ENCODE peak calls at places on chromosomes 1 and 21, in nine cellular contexts. P is psoas muscle, A is left ventricle myocardium inferior, R is heart right ventricle, K is choroid plexus epithelial cell, V is cardiac fibroblast, Q is cardiac muscle cell, D is dorsolateral prefrontal cortex, O is stomach. G is an unnamed sample.
A peak's percentile ranks its signal among the peaks of the same experiment; 100 is the strongest.

GRCh38 chr1:231724876-231725647 is 98.5 kb downstream of the DISC1 start:
- DNase-seq in R (no peak), A (no peak), V (peak; percentile 81), D (no peak), P (no peak), O (no peak), Q (peak; percentile 83), K (peak; percentile 82), G (peak; percentile 77)

GRCh38 chr1:246142320-246142893 is 364.7 kb downstream of the SMYD3 start:
- DNase-seq in O (no peak), Q (peak; percentile 91), V (peak; percentile 100), K (peak; percentile 93), D (no peak), R (no peak), P (no peak), A (no peak), G (peak; percentile 89)

GRCh38 chr1:244970236-244970652 is 105.9 kb upstream of the HNRNPU start:
- DNase-seq in P (peak; percentile 90), R (peak; percentile 85), V (peak; percentile 80), O (peak; percentile 71), Q (peak; percentile 86), K (no peak), A (peak; percentile 81), D (peak; percentile 76), G (peak; percentile 78)

GRCh38 chr1:145935708-145936107 is 8.4 kb upstream of the RBM8A start:
- DNase-seq in A (no peak), K (no peak), P (no peak), R (no peak), V (no peak), O (no peak), D (no peak), Q (no peak), G (no peak)

GRCh38 chr1:58738873-58739272 is 39.0 kb upstream of the MYSM1 start:
- DNase-seq in Q (peak; percentile 53), V (no peak), K (no peak), D (no peak), R (no peak), A (no peak), O (no peak), P (no peak), G (no peak)

GRCh38 chr1:215923129-215923824 is 356.2 kb downstream of the KCTD3 start:
- DNase-seq in Q (no peak), V (no peak), A (no peak), D (no peak), K (peak; percentile 1), O (no peak), P (no peak), R (no peak), G (no peak)

GRCh38 chr1:231679109-231679508 is 52.5 kb downstream of the DISC1 start:
- DNase-seq in R (no peak), P (no peak), K (no peak), O (no peak), V (no peak), Q (no peak), A (no peak), D (no peak), G (no peak)

GRCh38 chr1:64543831-64544230 is 73.9 kb downstream of the CACHD1 start:
- DNase-seq in Q (no peak), R (no peak), P (peak; percentile 67), O (no peak), A (peak; percentile 17), V (peak; percentile 28), D (no peak), K (no peak), G (no peak)

GRCh38 chr1:239951518-239952130 is 140.1 kb upstream of the FMN2 start:
- DNase-seq in R (no peak), P (no peak), Q (peak; percentile 71), D (peak; percentile 70), K (peak; percentile 80), A (peak; percentile 22), V (peak; percentile 82), O (peak; percentile 75), G (peak; percentile 70)

GRCh38 chr1:113488576-113489177 is 98.4 kb downstream of the MAGI3 start:
- DNase-seq in K (peak; percentile 6), D (no peak), V (no peak), Q (no peak), P (no peak), R (no peak), A (no peak), O (no peak), G (no peak)

GRCh38 chr1:178328728-178329127 is 168.0 kb downstream of the CLEC20A start:
- DNase-seq in P (no peak), D (no peak), V (no peak), O (no peak), K (no peak), A (no peak), R (no peak), Q (no peak), G (no peak)

GRCh38 chr1:246117066-246117791 is 389.9 kb downstream of the SMYD3 start:
- DNase-seq in P (no peak), R (no peak), A (no peak), V (peak; percentile 64), K (peak; percentile 87), O (peak; percentile 31), Q (peak; percentile 71), D (no peak), G (peak; percentile 80)

GRCh38 chr1:92399076-92399475 is 87.6 kb downstream of the GFI1 start:
- DNase-seq in V (peak; percentile 71), R (no peak), Q (peak; percentile 31), K (peak; percentile 41), P (no peak), A (no peak), D (no peak), O (no peak), G (no peak)

GRCh38 chr1:211229365-211229759 is 29.8 kb upstream of the RCOR3 start:
- DNase-seq in V (no peak), P (no peak), D (no peak), R (no peak), K (no peak), Q (no peak), O (no peak), A (no peak), G (no peak)

GRCh38 chr1:96845464-96845863 is 123.9 kb downstream of the PTBP2 start:
- DNase-seq in D (no peak), O (peak; percentile 47), A (no peak), R (peak; percentile 24), P (no peak), V (peak; percentile 40), K (peak; percentile 41), Q (peak; percentile 38), G (peak; percentile 15)

GRCh38 chr1:117967900-117968299 is 38.4 kb downstream of the WDR3 start:
- DNase-seq in A (no peak), Q (peak; percentile 70), D (no peak), O (no peak), P (no peak), K (peak; percentile 82), V (peak; percentile 31), R (no peak), G (peak; percentile 10)

GRCh38 chr1:14962407-14962806 is 191.1 kb upstream of the TMEM51 start:
- DNase-seq in P (no peak), K (no peak), O (no peak), V (no peak), D (no peak), A (no peak), R (no peak), Q (no peak), G (no peak)

GRCh38 chr1:115469703-115470476 is 131.8 kb upstream of the NGF start:
- DNase-seq in A (peak; percentile 27), K (peak; percentile 53), V (peak; percentile 74), O (peak; percentile 53), R (peak; percentile 42), D (peak; percentile 49), Q (peak; percentile 72), P (peak; percentile 60), G (peak; percentile 39)

GRCh38 chr21:26814374-26814773 is 30.8 kb downstream of the ADAMTS1 start:
- DNase-seq in P (no peak), R (no peak), Q (peak; percentile 60), O (no peak), A (no peak), V (peak; percentile 56), K (peak; percentile 56), D (no peak), G (peak; percentile 49)

GRCh38 chr21:26818911-26819310 is 26.3 kb downstream of the ADAMTS1 start:
- DNase-seq in P (no peak), R (no peak), K (no peak), O (no peak), D (no peak), Q (no peak), A (no peak), V (no peak), G (no peak)

GRCh38 chr21:26813426-26813998 is 31.7 kb downstream of the ADAMTS1 start:
- DNase-seq in K (no peak), O (no peak), D (no peak), R (no peak), Q (no peak), V (no peak), P (no peak), A (no peak), G (peak; percentile 72)

GRCh38 chr21:26811031-26811430 is 34.2 kb downstream of the ADAMTS1 start:
- DNase-seq in Q (peak; percentile 32), V (peak; percentile 25), K (peak; percentile 76), A (no peak), R (no peak), D (no peak), O (no peak), P (no peak), G (peak; percentile 87)

GRCh38 chr21:26815197-26815596 is 30.0 kb downstream of the ADAMTS1 start:
- DNase-seq in P (no peak), D (no peak), K (no peak), O (no peak), Q (no peak), A (no peak), R (no peak), V (no peak), G (no peak)
- H3K4me3 ChIP-seq in P (peak overlapping the region; percentile 49), D (no peak overlapping the region), K (no peak overlapping the region), O (no peak overlapping the region), Q (no peak overlapping the region), A (peak overlapping the region; percentile 48), R (no peak overlapping the region), V (no peak overlapping the region), G (no peak overlapping the region)

GRCh38 chr21:33362044-33362555 is 37.3 kb downstream of the IFNAR1 start:
- DNase-seq in O (peak; percentile 50), R (no peak), P (no peak), Q (no peak), D (no peak), K (peak; percentile 10), A (no peak), V (no peak), G (no peak)
- TF ChIP-seq CTCF in O (no peak), R (no peak), P (no peak), Q (no peak), D (no peak), K (no peak), A (no peak), V (no peak), G (no peak)

DNA sequence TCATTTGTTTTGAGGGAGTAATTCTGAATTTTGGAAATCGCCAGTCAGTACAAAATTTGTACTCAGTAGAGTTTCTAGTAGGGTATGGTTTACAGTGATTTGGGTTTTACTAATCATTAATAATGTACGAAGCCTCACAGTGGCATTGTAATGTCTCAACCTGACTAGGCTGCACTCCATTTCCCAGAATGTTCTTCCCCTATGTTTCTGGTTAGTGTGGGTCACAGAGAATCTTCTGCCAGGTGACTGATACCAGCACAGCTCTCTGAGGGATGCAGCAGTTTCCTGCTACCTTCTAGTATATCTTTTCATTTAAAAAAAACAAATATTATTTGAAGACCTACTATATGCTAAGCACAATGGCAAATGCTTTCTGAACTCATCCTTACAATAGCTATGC is 112.9 kb downstream of the PTPN14 start:
- DNase-seq in O (no peak), R (no peak), A (no peak), D (no peak), P (no peak), K (no peak), V (no peak), Q (no peak), G (no peak)
- H3K4me3 ChIP-seq in O (no peak overlapping the region), R (no peak overlapping the region), A (no peak overlapping the region), D (no peak overlapping the region), P (peak overlapping the region; percentile 20), K (no peak overlapping the region), V (no peak overlapping the region), Q (no peak overlapping the region), G (no peak overlapping the region)

GRCh38 chr1:20711285-20712209 is 6.3 kb downstream of the KIF17 start:
- DNase-seq in O (no peak), K (no peak), Q (no peak), D (peak; percentile 66), A (no peak), R (no peak), P (no peak), V (no peak), G (no peak)
- TF ChIP-seq CTCF in O (no peak), K (no peak), Q (peak; percentile 7), D (no peak), A (no peak), R (no peak), P (no peak), V (no peak), G (no peak)

G was measured in fibroblast of villous mesenchyme.